ENCODE peak calls at places on chromosome 22, in eight cellular contexts. V is right atrium auricular region, B is HCT116, J is cardiac fibroblast, X is fibroblast of mammary gland, L is heart right ventricle, Y is heart left ventricle, K is left ventricle myocardium inferior. D is an unnamed sample.

GRCh38 chr22:26835929-26836528 is 178.6 kb downstream of the MIAT start:
- DNase-seq in V (no peak), B (peak; percentile 33), J (peak; percentile 69), X (peak; percentile 44), L (no peak), Y (no peak), K (no peak), D (peak; percentile 57)

GRCh38 chr22:50477923-50478322 is 3.1 kb upstream of the SBF1 start:
- DNase-seq in V (no peak), B (no peak), J (no peak), X (no peak), L (no peak), Y (no peak), K (no peak), D (no peak)

GRCh38 chr22:44403930-44404329 is 91.2 kb upstream of the SHISAL1 start:
- DNase-seq in V (no peak), B (no peak), J (no peak), X (no peak), L (peak; percentile 4), Y (no peak), K (no peak), D (no peak)

GRCh38 chr22:40855104-40855959 is 1.1 kb downstream of the ST13 start:
- DNase-seq in V (no peak), B (no peak), J (peak; percentile 49), X (peak; percentile 63), L (no peak), Y (no peak), K (no peak), D (no peak)

GRCh38 chr22:39514373-39514973 is 5.9 kb upstream of the ATF4 start:
- DNase-seq in V (peak; percentile 75), B (no peak), J (peak; percentile 65), X (peak; percentile 44), L (no peak), Y (no peak), K (peak; percentile 62), D (peak; percentile 80)

GRCh38 chr22:20741634-20742581 is 32.0 kb upstream of the SERPIND1 start:
- DNase-seq in V (no peak), B (peak; percentile 18), J (peak; percentile 40), X (peak; percentile 27), L (no peak), Y (no peak), K (no peak), D (peak; percentile 57)

GRCh38 chr22:36419912-36420882 is 32.4 kb upstream of the MYH9 start:
- DNase-seq in V (no peak), B (no peak), J (peak; percentile 27), X (peak; percentile 13), L (no peak), Y (peak; percentile 47), K (no peak), D (peak; percentile 86)

GRCh38 chr22:30596886-30597285 is 5.2 kb upstream of the PES1 start:
- DNase-seq in V (no peak), B (no peak), J (no peak), X (no peak), L (no peak), Y (no peak), K (no peak), D (no peak)

GRCh38 chr22:40044870-40045834 is 50.4 kb downstream of the FAM83F start:
- DNase-seq in V (no peak), B (no peak), J (peak; percentile 38), X (peak; percentile 22), L (peak; percentile 57), Y (peak; percentile 60), K (peak; percentile 52), D (peak; percentile 45)

GRCh38 chr22:17695986-17696385 is 57.4 kb downstream of the BCL2L13 start:
- DNase-seq in V (no peak), B (no peak), J (no peak), X (no peak), L (no peak), Y (no peak), K (no peak), D (no peak)

GRCh38 chr22:19147193-19147780 is 2.8 kb downstream of the GSC2 start:
- DNase-seq in V (no peak), B (no peak), J (no peak), X (no peak), L (no peak), Y (no peak), K (no peak), D (no peak)

GRCh38 chr22:25488244-25489020 is 76.0 kb upstream of the GRK3 start:
- DNase-seq in V (no peak), B (peak; percentile 79), J (peak; percentile 72), X (peak; percentile 76), L (peak; percentile 72), Y (peak; percentile 83), K (peak; percentile 65), D (no peak)

DNA sequence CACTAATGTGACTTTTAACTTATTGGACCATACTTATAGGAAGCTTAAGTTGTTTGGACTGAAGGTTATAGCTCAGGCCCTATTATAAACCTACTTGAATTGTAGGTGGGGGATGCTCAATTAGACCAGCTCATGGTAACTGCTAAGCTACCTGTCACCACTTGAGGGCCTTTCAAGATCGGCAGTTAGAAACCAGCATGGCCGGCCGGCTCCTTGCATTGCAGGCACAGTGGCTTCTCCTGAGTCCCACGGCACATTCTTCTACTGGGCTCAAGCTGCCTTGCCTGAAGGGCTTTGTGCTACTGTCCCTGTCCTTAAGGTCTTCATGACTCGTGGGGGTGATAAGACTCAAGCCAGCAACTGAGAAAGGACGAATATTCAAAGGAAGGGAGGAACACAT is 70.8 kb downstream of the TBC1D22A start:
- DNase-seq in V (no peak), B (peak; percentile 23), J (peak; percentile 37), X (no peak), L (no peak), Y (no peak), K (no peak), D (no peak)
- TF ChIP-seq CTCF in V (no peak), B (no peak), J (peak; percentile 31), X (no peak), L (no peak), Y (no peak), K (peak; percentile 52), D (peak; percentile 25)

GRCh38 chr22:38467904-38468760 is at the start of gene KDELR3:
- DNase-seq in V (no peak), B (peak; percentile 15), J (peak; percentile 68), X (peak; percentile 62), L (peak; percentile 72), Y (peak; percentile 74), K (peak; percentile 72), D (no peak)
- TF ChIP-seq CTCF in V (no peak), B (no peak), J (peak; percentile 30), X (peak; percentile 3), L (no peak), Y (no peak), K (no peak), D (no peak)

GRCh38 chr22:33163815-33164214 is 105.6 kb upstream of the SYN3 start:
- DNase-seq in V (no peak), B (no peak), J (no peak), X (no peak), L (no peak), Y (no peak), K (no peak), D (no peak)
- TF ChIP-seq CTCF in V (no peak), B (no peak), J (no peak), X (no peak), L (no peak), Y (no peak), K (no peak), D (no peak)

GRCh38 chr22:23281406-23282088 is 101.2 kb downstream of the BCR start:
- DNase-seq in V (peak; percentile 88), B (peak; percentile 19), J (peak; percentile 72), X (peak; percentile 63), L (peak; percentile 84), Y (peak; percentile 83), K (peak; percentile 82), D (peak; percentile 81)

GRCh38 chr22:23281053-23281405 is 100.7 kb downstream of the BCR start:
- DNase-seq in V (no peak), B (no peak), J (no peak), X (no peak), L (no peak), Y (no peak), K (no peak), D (no peak)

GRCh38 chr22:23282986-23283385 is 102.7 kb downstream of the BCR start:
- DNase-seq in V (no peak), B (no peak), J (no peak), X (no peak), L (no peak), Y (no peak), K (no peak), D (no peak)

GRCh38 chr22:23282516-23282915 is 102.2 kb downstream of the BCR start:
- DNase-seq in V (no peak), B (no peak), J (no peak), X (no peak), L (no peak), Y (no peak), K (no peak), D (no peak)

DNA sequence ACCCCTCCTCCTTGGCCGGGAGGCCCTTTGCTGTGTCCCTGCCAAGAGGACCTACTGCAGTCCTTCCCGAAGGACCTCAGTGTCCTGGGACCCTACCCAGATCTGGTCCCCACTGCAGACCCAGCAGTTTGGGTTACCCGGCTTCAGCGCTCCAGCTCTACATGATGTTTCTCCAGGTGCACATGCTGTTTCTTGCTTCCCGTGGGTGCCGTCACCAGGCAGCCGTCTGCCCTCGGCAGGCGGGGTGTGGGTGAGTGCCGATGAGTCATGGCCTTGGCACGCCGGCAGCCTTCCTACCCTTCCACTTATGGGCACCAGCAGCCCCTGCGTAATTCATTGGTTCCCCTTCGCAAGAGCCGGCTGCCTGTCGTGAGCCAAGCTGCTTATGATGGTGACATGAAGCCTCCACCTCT is 101.8 kb downstream of the BCR start:
- DNase-seq in V (peak; percentile 73), B (peak; percentile 51), J (peak; percentile 78), X (peak; percentile 59), L (peak; percentile 54), Y (peak; percentile 85), K (peak; percentile 45), D (no peak)
- TF ChIP-seq CTCF in V (no peak), B (no peak), J (no peak), X (no peak), L (no peak), Y (no peak), K (peak; percentile 27), D (no peak)